ENCODE peak calls at places on chromosomes 4 and X, in four cellular contexts. D is stimulated activated CD4-positive, alpha-beta T cell treated with anti-CD3 and anti-CD28 coated beads, TNF-alpha, amount 100 ng/mL, for 4 hours; J is GM20000; B is left ventricle myocardium inferior. K is an unnamed sample.

GRCh38 chrX:20140410-20140809 is 1.2 kb downstream of the EIF1AX start:
- DNase-seq in B (no peak), D (no peak), J (no peak), K (no peak)

GRCh38 chrX:40434947-40435346 is 145.8 kb upstream of the ATP6AP2 start:
- DNase-seq in D (no peak), B (peak), J (no peak), K (no peak)

GRCh38 chr4:86841309-86841708 is 7.9 kb downstream of the SLC10A6 start:
- DNase-seq in B (no peak), J (no peak), D (no peak), K (no peak)

GRCh38 chrX:14032383-14032782 is 2.7 kb upstream of the GEMIN8 start:
- DNase-seq in D (peak), J (peak), B (no peak), K (no peak)

GRCh38 chrX:437636-438390 is 51.1 kb upstream of the PPP2R3B start:
- DNase-seq in B (no peak), D (no peak), J (no peak), K (no peak)

GRCh38 chrX:133633162-133633561 is 217.9 kb upstream of the GPC4 start:
- DNase-seq in D (no peak), B (no peak), J (no peak), K (no peak)

GRCh38 chr4:98338761-98339438 is 77.7 kb downstream of the RAP1GDS1 start:
- DNase-seq in B (no peak), J (no peak), D (no peak), K (no peak)

GRCh38 chr4:105102026-105102425 is 44.6 kb upstream of the TET2 start:
- DNase-seq in B (no peak), J (no peak), D (no peak), K (no peak)

GRCh38 chr4:186887211-186887785 is 163.6 kb upstream of the FAT1 start:
- DNase-seq in B (no peak), J (no peak), D (no peak), K (no peak)

GRCh38 chrX:137352101-137352660 is 213.7 kb upstream of the ZIC3 start:
- DNase-seq in D (no peak), B (no peak), J (no peak), K (no peak)